ENCODE peak calls at places on chromosomes 13 and 19, in eight cellular contexts. Y, J, Z, F, L, S, P and I are unnamed samples.

GRCh38 chr19:4456843-4457653 is 546 bp downstream of the UBXN6 start:
- DNase-seq in S (no peak), Y (peak; percentile 6), Z (no peak), J (no peak), F (peak; percentile 51), P (peak; percentile 87), L (peak; percentile 64), I (peak; percentile 47)

GRCh38 chr13:46721054-46721453 is 75.9 kb downstream of the ESD start:
- DNase-seq in Y (peak; percentile 52), S (peak; percentile 10), L (peak; percentile 49), P (no peak), Z (no peak), F (peak; percentile 19), J (peak; percentile 15), I (peak; percentile 39)

GRCh38 chr13:106473174-106473573 is 62.3 kb downstream of the EFNB2 start:
- DNase-seq in J (no peak), L (no peak), Y (peak; percentile 57), F (peak; percentile 48), Z (no peak), S (no peak), P (no peak), I (no peak)

GRCh38 chr19:23002690-23003422 is at the start of gene ZNF728:
- DNase-seq in Y (no peak), S (no peak), J (no peak), L (no peak), Z (no peak), F (peak; percentile 88), P (peak; percentile 89), I (peak; percentile 25)

GRCh38 chr19:7699003-7699402 is 2.9 kb downstream of the FCER2 start:
- DNase-seq in P (no peak), L (no peak), Z (no peak), S (no peak), Y (no peak), J (no peak), F (no peak), I (no peak)

GRCh38 chr13:27374650-27375049 is 49.8 kb upstream of the GTF3A start:
- DNase-seq in P (peak; percentile 77), Y (peak; percentile 92), Z (peak; percentile 64), F (peak; percentile 30), L (peak; percentile 80), S (peak; percentile 52), J (peak; percentile 53), I (peak; percentile 77)

GRCh38 chr13:26202365-26202972 is 19.6 kb downstream of the RNF6 start:
- DNase-seq in Y (no peak), P (no peak), F (no peak), L (peak; percentile 31), S (no peak), J (no peak), Z (no peak), I (no peak)

GRCh38 chr13:50396001-50396400 is 380.8 kb downstream of the KCNRG start:
- DNase-seq in S (no peak), Z (no peak), L (no peak), F (no peak), P (no peak), J (no peak), Y (no peak), I (no peak)

GRCh38 chr13:45370922-45371406 is 30.0 kb upstream of the TPT1 start:
- DNase-seq in Y (peak; percentile 51), Z (peak; percentile 69), L (peak; percentile 76), J (peak; percentile 48), F (peak; percentile 77), S (peak; percentile 26), P (peak; percentile 90), I (peak; percentile 71)